ENCODE peak calls at places on chromosomes 6 and 20, in six cellular contexts. One of them, this sample, is unnamed.

GRCh38 chr20:2984956-2985661 is 58.3 kb upstream of the GNRH2 start:
- DNase-seq in A549: no peak
- DNase-seq in fibroblast of pulmonary artery: peak; percentile 55
- DNase-seq in endodermal cell: no peak
- DNase-seq in PC-9: no peak
- DNase-seq in colonic mucosa: no peak
- DNase-seq in this sample: peak; percentile 82

GRCh38 chr6:107590378-107590777 is 100.5 kb downstream of the SOBP start:
- DNase-seq in A549: no peak
- DNase-seq in fibroblast of pulmonary artery: no peak
- DNase-seq in endodermal cell: no peak
- DNase-seq in PC-9: no peak
- DNase-seq in colonic mucosa: no peak
- DNase-seq in this sample: no peak

GRCh38 chr6:157561929-157562810 is 181.2 kb downstream of the ZDHHC14 start:
- DNase-seq in A549: no peak
- DNase-seq in fibroblast of pulmonary artery: no peak
- DNase-seq in endodermal cell: no peak
- DNase-seq in PC-9: no peak
- DNase-seq in colonic mucosa: no peak
- DNase-seq in this sample: no peak

GRCh38 chr20:63154395-63154794 is 61.5 kb downstream of the YTHDF1 start:
- DNase-seq in A549: no peak
- DNase-seq in fibroblast of pulmonary artery: no peak
- DNase-seq in endodermal cell: no peak
- DNase-seq in PC-9: no peak
- DNase-seq in colonic mucosa: no peak
- DNase-seq in this sample: no peak

GRCh38 chr6:150377211-150377781 is 8.5 kb downstream of the IYD start:
- DNase-seq in A549: no peak
- DNase-seq in fibroblast of pulmonary artery: no peak
- DNase-seq in endodermal cell: peak; percentile 53
- DNase-seq in PC-9: peak; percentile 46
- DNase-seq in colonic mucosa: no peak
- DNase-seq in this sample: no peak

GRCh38 chr6:104623052-104623690 is 236.5 kb downstream of the HACE1 start:
- DNase-seq in A549: peak; percentile 11
- DNase-seq in fibroblast of pulmonary artery: no peak
- DNase-seq in endodermal cell: peak; percentile 78
- DNase-seq in PC-9: no peak
- DNase-seq in colonic mucosa: peak; percentile 50
- DNase-seq in this sample: peak; percentile 50

GRCh38 chr6:130997061-130997753 is 65.8 kb downstream of the EPB41L2 start:
- DNase-seq in A549: no peak
- DNase-seq in fibroblast of pulmonary artery: peak; percentile 71
- DNase-seq in endodermal cell: no peak
- DNase-seq in PC-9: no peak
- DNase-seq in colonic mucosa: no peak
- DNase-seq in this sample: no peak

GRCh38 chr6:138987299-138987642 is 782 bp downstream of the REPS1 start:
- DNase-seq in A549: no peak
- DNase-seq in fibroblast of pulmonary artery: no peak
- DNase-seq in endodermal cell: no peak
- DNase-seq in PC-9: no peak
- DNase-seq in colonic mucosa: no peak
- DNase-seq in this sample: no peak

GRCh38 chr20:54984104-54984448 is 508.7 kb downstream of the DOK5 start:
- DNase-seq in A549: no peak
- DNase-seq in fibroblast of pulmonary artery: no peak
- DNase-seq in endodermal cell: no peak
- DNase-seq in PC-9: no peak
- DNase-seq in colonic mucosa: no peak
- DNase-seq in this sample: no peak

GRCh38 chr6:11766589-11767450 is 11.8 kb downstream of the ADTRP start:
- DNase-seq in A549: peak; percentile 87
- DNase-seq in fibroblast of pulmonary artery: peak; percentile 94
- DNase-seq in endodermal cell: no peak
- DNase-seq in PC-9: peak; percentile 99
- DNase-seq in colonic mucosa: no peak
- DNase-seq in this sample: peak; percentile 95

GRCh38 chr6:11767458-11767857 is 11.1 kb downstream of the ADTRP start:
- DNase-seq in A549: no peak
- DNase-seq in fibroblast of pulmonary artery: no peak
- DNase-seq in endodermal cell: no peak
- DNase-seq in PC-9: no peak
- DNase-seq in colonic mucosa: no peak
- DNase-seq in this sample: no peak

GRCh38 chr6:11764250-11764604 is 14.4 kb downstream of the ADTRP start:
- DNase-seq in A549: no peak
- DNase-seq in fibroblast of pulmonary artery: no peak
- DNase-seq in endodermal cell: no peak
- DNase-seq in PC-9: no peak
- DNase-seq in colonic mucosa: no peak
- DNase-seq in this sample: no peak

GRCh38 chr6:11763460-11764249 is 14.9 kb downstream of the ADTRP start:
- DNase-seq in A549: no peak
- DNase-seq in fibroblast of pulmonary artery: peak; percentile 46
- DNase-seq in endodermal cell: no peak
- DNase-seq in PC-9: no peak
- DNase-seq in colonic mucosa: no peak
- DNase-seq in this sample: no peak

GRCh38 chr6:11766056-11766455 is 12.5 kb downstream of the ADTRP start:
- DNase-seq in A549: peak; percentile 22
- DNase-seq in fibroblast of pulmonary artery: peak; percentile 33
- DNase-seq in endodermal cell: no peak
- DNase-seq in PC-9: no peak
- DNase-seq in colonic mucosa: no peak
- DNase-seq in this sample: peak; percentile 25
- TF ChIP-seq CTCF in A549: no peak
- TF ChIP-seq CTCF in fibroblast of pulmonary artery: peak; percentile 18
- TF ChIP-seq CTCF in endodermal cell: peak; percentile 51
- TF ChIP-seq CTCF in PC-9: no peak
- TF ChIP-seq CTCF in colonic mucosa: no peak
- TF ChIP-seq CTCF in this sample: no peak

DNA sequence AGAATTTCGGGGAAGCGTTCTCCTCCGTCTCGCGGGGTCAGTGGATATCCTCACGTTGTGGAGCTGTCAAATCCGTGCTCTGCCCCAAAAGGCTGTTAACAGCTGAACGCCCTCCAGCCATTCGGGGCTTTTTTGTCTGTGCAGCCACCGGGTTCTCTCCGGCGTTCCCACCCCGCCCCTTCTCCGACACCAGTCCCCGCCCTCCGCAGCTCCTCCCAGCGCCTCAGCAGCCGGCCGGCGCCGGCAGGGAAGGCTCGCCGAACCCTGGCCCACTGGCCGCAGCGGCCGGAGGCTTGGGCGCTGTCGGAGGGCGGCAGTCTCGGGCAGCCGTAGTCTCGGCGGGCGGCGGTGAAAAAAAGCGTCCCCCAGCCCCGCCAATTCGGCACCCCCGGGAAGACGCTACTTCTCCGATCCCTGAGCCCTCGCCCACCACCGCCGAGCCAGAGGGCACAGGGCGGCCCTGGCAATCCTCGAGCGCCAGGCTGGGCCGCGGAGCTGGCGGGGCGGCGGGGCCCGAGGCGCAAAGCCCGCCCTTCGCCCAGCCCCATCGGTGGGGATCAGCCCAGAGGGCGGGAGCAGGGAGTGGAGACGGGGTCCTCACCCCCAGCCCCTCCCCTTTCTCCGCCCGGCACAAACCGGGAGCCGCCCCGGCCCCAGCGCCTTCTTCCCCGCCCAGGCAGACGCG is at the start of gene SESN1:
- DNase-seq in A549: peak; percentile 96
- DNase-seq in fibroblast of pulmonary artery: peak; percentile 99
- DNase-seq in endodermal cell: peak; percentile 99
- DNase-seq in PC-9: peak; percentile 79
- DNase-seq in colonic mucosa: peak; percentile 93
- DNase-seq in this sample: peak; percentile 98
- TF ChIP-seq CTCF in A549: no peak
- TF ChIP-seq CTCF in fibroblast of pulmonary artery: no peak
- TF ChIP-seq CTCF in endodermal cell: no peak
- TF ChIP-seq CTCF in PC-9: no peak
- TF ChIP-seq CTCF in colonic mucosa: no peak
- TF ChIP-seq CTCF in this sample: no peak

GRCh38 chr6:127716425-127716930 is 139.5 kb downstream of the C6orf58 start:
- DNase-seq in A549: no peak
- DNase-seq in fibroblast of pulmonary artery: no peak
- DNase-seq in endodermal cell: no peak
- DNase-seq in PC-9: no peak
- DNase-seq in colonic mucosa: no peak
- DNase-seq in this sample: peak; percentile 48

GRCh38 chr6:127710668-127711067 is 133.7 kb downstream of the C6orf58 start:
- DNase-seq in A549: no peak
- DNase-seq in fibroblast of pulmonary artery: no peak
- DNase-seq in endodermal cell: no peak
- DNase-seq in PC-9: no peak
- DNase-seq in colonic mucosa: no peak
- DNase-seq in this sample: no peak
- TF ChIP-seq CTCF in A549: no peak
- TF ChIP-seq CTCF in fibroblast of pulmonary artery: no peak
- TF ChIP-seq CTCF in endodermal cell: no peak
- TF ChIP-seq CTCF in PC-9: no peak
- TF ChIP-seq CTCF in colonic mucosa: no peak
- TF ChIP-seq CTCF in this sample: no peak

GRCh38 chr20:50399917-50400704 is 110.1 kb upstream of the PTPN1 start:
- DNase-seq in A549: peak; percentile 74
- DNase-seq in fibroblast of pulmonary artery: peak; percentile 63
- DNase-seq in endodermal cell: peak; percentile 70
- DNase-seq in PC-9: peak; percentile 67
- DNase-seq in colonic mucosa: no peak
- DNase-seq in this sample: peak; percentile 71
- TF ChIP-seq CTCF in A549: peak; percentile 43
- TF ChIP-seq CTCF in fibroblast of pulmonary artery: no peak
- TF ChIP-seq CTCF in endodermal cell: peak; percentile 69
- TF ChIP-seq CTCF in PC-9: no peak
- TF ChIP-seq CTCF in colonic mucosa: no peak
- TF ChIP-seq CTCF in this sample: no peak

DNA sequence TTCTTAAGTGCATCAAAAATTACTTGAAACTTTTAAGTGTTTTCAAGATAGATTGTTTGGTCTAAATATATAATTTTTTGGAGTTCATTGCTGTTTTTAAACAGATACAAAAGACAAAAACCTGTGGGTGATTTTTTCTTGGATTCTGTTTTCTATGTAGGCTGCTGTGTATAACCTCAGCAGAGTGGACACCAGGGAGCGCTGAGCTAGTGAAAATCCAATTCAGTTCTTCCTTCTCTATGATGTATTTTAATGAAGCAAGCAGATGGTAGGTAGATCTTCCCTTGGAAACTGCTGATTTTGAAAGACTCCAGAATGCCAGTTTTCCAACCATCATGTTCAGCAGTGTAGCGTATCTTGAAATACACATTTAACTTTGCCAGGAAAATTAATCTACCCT is 177.9 kb downstream of the PHF3 start:
- DNase-seq in A549: no peak
- DNase-seq in fibroblast of pulmonary artery: no peak
- DNase-seq in endodermal cell: no peak
- DNase-seq in PC-9: no peak
- DNase-seq in colonic mucosa: no peak
- DNase-seq in this sample: no peak
- TF ChIP-seq CTCF in A549: no peak
- TF ChIP-seq CTCF in fibroblast of pulmonary artery: peak; percentile 21
- TF ChIP-seq CTCF in endodermal cell: peak; percentile 50
- TF ChIP-seq CTCF in PC-9: no peak
- TF ChIP-seq CTCF in colonic mucosa: no peak
- TF ChIP-seq CTCF in this sample: no peak

GRCh38 chr6:816510-817084 is 123.7 kb upstream of the EXOC2 start:
- DNase-seq in A549: no peak
- DNase-seq in fibroblast of pulmonary artery: no peak
- DNase-seq in endodermal cell: no peak
- DNase-seq in PC-9: no peak
- DNase-seq in colonic mucosa: no peak
- DNase-seq in this sample: no peak

GRCh38 chr6:811806-812205 is 118.9 kb upstream of the EXOC2 start:
- DNase-seq in A549: no peak
- DNase-seq in fibroblast of pulmonary artery: no peak
- DNase-seq in endodermal cell: no peak
- DNase-seq in PC-9: no peak
- DNase-seq in colonic mucosa: no peak
- DNase-seq in this sample: no peak

GRCh38 chr6:814378-815347 is 121.7 kb upstream of the EXOC2 start:
- DNase-seq in A549: no peak
- DNase-seq in fibroblast of pulmonary artery: no peak
- DNase-seq in endodermal cell: no peak
- DNase-seq in PC-9: no peak
- DNase-seq in colonic mucosa: no peak
- DNase-seq in this sample: no peak

GRCh38 chr6:818191-818590 is 125.3 kb upstream of the EXOC2 start:
- DNase-seq in A549: no peak
- DNase-seq in fibroblast of pulmonary artery: no peak
- DNase-seq in endodermal cell: no peak
- DNase-seq in PC-9: peak; percentile 60
- DNase-seq in colonic mucosa: no peak
- DNase-seq in this sample: peak; percentile 57

GRCh38 chr6:815348-815738 is 122.4 kb upstream of the EXOC2 start:
- DNase-seq in A549: no peak
- DNase-seq in fibroblast of pulmonary artery: no peak
- DNase-seq in endodermal cell: peak; percentile 59
- DNase-seq in PC-9: no peak
- DNase-seq in colonic mucosa: no peak
- DNase-seq in this sample: no peak
- TF ChIP-seq CTCF in A549: no peak
- TF ChIP-seq CTCF in fibroblast of pulmonary artery: no peak
- TF ChIP-seq CTCF in endodermal cell: peak; percentile 64
- TF ChIP-seq CTCF in PC-9: no peak
- TF ChIP-seq CTCF in colonic mucosa: no peak
- TF ChIP-seq CTCF in this sample: no peak

DNA sequence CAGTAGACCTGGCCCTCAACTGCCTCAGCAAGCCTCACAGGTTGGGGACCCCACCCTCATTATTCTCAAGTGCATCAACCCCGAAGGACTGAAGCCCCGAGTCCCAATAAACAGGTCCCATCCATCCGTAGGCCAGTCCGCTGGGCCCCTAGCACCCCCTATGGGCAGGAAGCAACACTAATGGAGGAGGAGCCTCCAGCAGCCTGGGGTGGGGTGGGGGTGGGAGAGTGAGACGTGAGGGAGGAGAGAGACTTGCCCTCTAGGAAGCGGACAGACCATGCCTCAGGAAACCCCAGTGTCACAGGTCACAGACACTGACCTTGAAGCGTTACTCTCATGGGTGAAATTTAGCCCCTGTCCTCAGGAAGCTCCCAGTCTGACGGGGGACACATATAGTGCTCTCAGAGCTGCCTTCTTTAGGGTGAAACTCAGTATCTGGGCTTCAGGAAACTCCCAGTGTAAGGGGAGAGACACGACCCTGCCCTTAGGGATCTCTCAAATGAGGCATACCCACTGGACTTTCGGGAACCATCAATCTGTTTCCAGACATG is 125.9 kb downstream of the MRPL14 start:
- DNase-seq in A549: peak; percentile 57
- DNase-seq in fibroblast of pulmonary artery: no peak
- DNase-seq in endodermal cell: peak; percentile 94
- DNase-seq in PC-9: peak; percentile 71
- DNase-seq in colonic mucosa: peak; percentile 73
- DNase-seq in this sample: peak; percentile 11
- TF ChIP-seq CTCF in A549: peak; percentile 39
- TF ChIP-seq CTCF in fibroblast of pulmonary artery: peak; percentile 39
- TF ChIP-seq CTCF in endodermal cell: peak; percentile 79
- TF ChIP-seq CTCF in PC-9: peak; percentile 77
- TF ChIP-seq CTCF in colonic mucosa: peak; percentile 36
- TF ChIP-seq CTCF in this sample: peak; percentile 31

This sample was measured in epithelial cell of esophagus.